ENCODE peak calls at places on chromosome 9, in seven cellular contexts. U, M, K, N, I, D and J are unnamed samples.

GRCh38 chr9:34650816-34651215 is 1.2 kb upstream of the IL11RA start:
- DNase-seq in I (no peak), N (no peak), D (no peak), K (no peak), U (no peak), M (no peak), J (no peak)

GRCh38 chr9:113537227-113537810 is 73.8 kb downstream of the RGS3 start:
- DNase-seq in N (peak), M (no peak), K (no peak), U (no peak), D (no peak), I (no peak), J (no peak)

GRCh38 chr9:79083621-79084020 is 488.1 kb upstream of the TLE4 start:
- DNase-seq in N (no peak), K (no peak), D (no peak), U (no peak), M (no peak), I (no peak), J (no peak)

GRCh38 chr9:581673-582497 is 259.6 kb upstream of the DMRT1 start:
- DNase-seq in U (peak), M (no peak), D (peak), N (no peak), I (no peak), K (no peak), J (no peak)

GRCh38 chr9:138114501-138115245 is 237.1 kb downstream of the CACNA1B start:
- DNase-seq in M (no peak), K (peak), D (no peak), U (no peak), I (no peak), N (peak), J (no peak)

GRCh38 chr9:69236188-69236587 is 62.1 kb downstream of the TJP2 start:
- DNase-seq in N (no peak), U (no peak), D (no peak), K (no peak), I (no peak), M (no peak), J (no peak)

GRCh38 chr9:97737429-97737828 is 40.3 kb upstream of the XPA start:
- DNase-seq in I (no peak), M (no peak), U (peak), K (no peak), N (no peak), D (no peak), J (no peak)

GRCh38 chr9:111064160-111064733 is 26.0 kb upstream of the LPAR1 start:
- DNase-seq in K (no peak), N (no peak), M (no peak), I (no peak), D (no peak), U (no peak), J (no peak)

GRCh38 chr9:89058906-89059305 is 67.6 kb downstream of the S1PR3 start:
- DNase-seq in D (no peak), M (no peak), U (no peak), K (no peak), I (no peak), N (no peak), J (no peak)

GRCh38 chr9:124602204-124602603 is 95.0 kb upstream of the NR5A1 start:
- DNase-seq in I (no peak), D (no peak), M (peak), U (no peak), K (no peak), N (no peak), J (no peak)

GRCh38 chr9:2134391-2134790 is 119.2 kb downstream of the SMARCA2 start:
- DNase-seq in M (no peak), K (no peak), N (no peak), D (peak), I (no peak), U (no peak), J (no peak)

GRCh38 chr9:108534741-108535140 is 321.0 kb downstream of the ACTL7B start:
- DNase-seq in M (no peak), D (peak), I (no peak), U (peak), K (no peak), N (no peak), J (no peak)

GRCh38 chr9:33435821-33436277 is 11.5 kb downstream of the AQP3 start:
- DNase-seq in M (no peak), U (no peak), N (no peak), I (no peak), K (no peak), D (no peak), J (no peak)

GRCh38 chr9:136996361-136997281 is at the start of gene CLIC3:
- DNase-seq in M (peak), K (peak), U (peak), I (no peak), N (peak), D (peak), J (peak)

GRCh38 chr9:137611623-137612609 is 6.4 kb downstream of the ARRDC1 start:
- DNase-seq in M (peak), N (peak), U (peak), I (no peak), D (peak), K (peak), J (peak)

GRCh38 chr9:114120192-114121014 is 21.3 kb upstream of the KIF12 start:
- DNase-seq in D (no peak), M (no peak), K (no peak), U (no peak), I (no peak), N (no peak), J (no peak)

GRCh38 chr9:101369286-101369685 is 15.5 kb downstream of the BAAT start:
- DNase-seq in I (no peak), D (peak), U (peak), K (no peak), N (no peak), M (no peak), J (no peak)

GRCh38 chr9:3682186-3682585 is 156.4 kb upstream of the RFX3 start:
- DNase-seq in N (no peak), K (no peak), M (no peak), I (no peak), D (no peak), U (no peak), J (no peak)

GRCh38 chr9:78261403-78262001 is 25.6 kb downstream of the CEP78 start:
- DNase-seq in M (peak), D (peak), U (peak), N (no peak), K (no peak), I (no peak), J (no peak)

GRCh38 chr9:98117984-98118639 is 910 bp downstream of the TRIM14 start:
- DNase-seq in M (no peak), D (peak), N (peak), U (peak), K (peak), I (no peak), J (peak)

GRCh38 chr9:133683494-133684460 is 47.6 kb downstream of the DBH start:
- DNase-seq in K (no peak), U (no peak), I (no peak), N (peak), D (no peak), M (no peak), J (no peak)

GRCh38 chr9:110875275-110875674 is 163.0 kb downstream of the LPAR1 start:
- DNase-seq in D (no peak), M (no peak), K (no peak), U (no peak), N (peak), I (no peak), J (peak)

GRCh38 chr9:137493163-137494103 is 34.3 kb upstream of the NSMF start:
- DNase-seq in I (no peak), M (no peak), U (peak), N (no peak), D (no peak), K (no peak), J (no peak)

GRCh38 chr9:137795156-137795666 is 82.4 kb upstream of the CACNA1B start:
- DNase-seq in K (no peak), N (no peak), M (no peak), U (no peak), I (no peak), D (no peak), J (no peak)

GRCh38 chr9:76642074-76642473 is 122.2 kb upstream of the PCA3 start:
- DNase-seq in N (no peak), K (no peak), D (no peak), M (no peak), U (no peak), I (no peak), J (no peak)

GRCh38 chr9:97900738-97901565 is 21.3 kb downstream of the TRMO start:
- DNase-seq in D (peak), N (peak), K (no peak), U (peak), I (peak), M (no peak), J (no peak)

GRCh38 chr9:88932766-88933165 is 58.5 kb upstream of the S1PR3 start:
- DNase-seq in U (peak), K (no peak), M (peak), N (no peak), D (no peak), I (no peak), J (no peak)

GRCh38 chr9:112278152-112278551 is 55.3 kb downstream of the PTBP3 start:
- DNase-seq in N (no peak), M (no peak), K (no peak), D (no peak), U (no peak), I (no peak), J (no peak)

GRCh38 chr9:73515216-73515615 is 363.6 kb downstream of the ANXA1 start:
- DNase-seq in D (no peak), M (peak), N (no peak), K (no peak), I (no peak), U (no peak), J (no peak)

GRCh38 chr9:7237473-7238243 is 479.9 kb downstream of the KDM4C start:
- DNase-seq in U (peak), M (peak), N (no peak), I (no peak), K (no peak), D (no peak), J (no peak)

GRCh38 chr9:128056887-128057723 is 10.0 kb downstream of the NAIF1 start:
- DNase-seq in U (no peak), I (no peak), M (peak), K (peak), D (no peak), N (peak), J (peak)

GRCh38 chr9:17480966-17481365 is 97.9 kb upstream of the SH3GL2 start:
- DNase-seq in M (no peak), U (no peak), K (no peak), D (no peak), N (peak), I (no peak), J (no peak)

GRCh38 chr9:135369401-135369800 is 110.2 kb upstream of the PPP1R26 start:
- DNase-seq in M (no peak), I (no peak), D (peak), K (no peak), N (no peak), U (no peak), J (no peak)

GRCh38 chr9:129054163-129054851 is 17.9 kb downstream of the MIGA2 start:
- DNase-seq in U (no peak), I (no peak), M (no peak), D (no peak), N (no peak), K (no peak), J (no peak)

GRCh38 chr9:12712532-12712931 is 19.3 kb downstream of the TYRP1 start:
- DNase-seq in N (no peak), I (no peak), U (no peak), K (no peak), D (no peak), M (no peak), J (no peak)

GRCh38 chr9:114684036-114684435 is 2.0 kb upstream of the TEX48 start:
- DNase-seq in I (no peak), M (no peak), N (no peak), U (no peak), D (no peak), K (no peak), J (no peak)

GRCh38 chr9:98908897-98909634 is 34.6 kb upstream of the COL15A1 start:
- DNase-seq in D (peak), N (no peak), I (no peak), K (no peak), U (peak), M (no peak), J (no peak)

GRCh38 chr9:81874926-81875325 is 53.3 kb upstream of the SPATA31D4 start:
- DNase-seq in U (peak), N (no peak), I (no peak), D (peak), M (no peak), K (no peak), J (peak)